ENCODE peak calls at places on chromosomes 7 and 10, in nine cellular contexts. One of them, this sample, is unnamed.

GRCh38 chr7:150450491-150450992 is at the start of gene GIMAP8:
- DNase-seq in HFFc6: no peak
- DNase-seq in HepG2: no peak
- DNase-seq in hepatocyte: no peak
- DNase-seq in lower lobe of right lung: peak
- DNase-seq in GM23338: peak
- DNase-seq in right atrium auricular region: peak
- DNase-seq in IMR-90: no peak
- DNase-seq in GM12865: peak
- DNase-seq in this sample: no peak

GRCh38 chr7:149773446-149774236 is at the start of gene ZNF467:
- DNase-seq in HFFc6: no peak
- DNase-seq in HepG2: no peak
- DNase-seq in hepatocyte: peak
- DNase-seq in lower lobe of right lung: peak
- DNase-seq in GM23338: peak
- DNase-seq in right atrium auricular region: peak
- DNase-seq in IMR-90: no peak
- DNase-seq in GM12865: no peak
- DNase-seq in this sample: peak

GRCh38 chr10:46226900-46227558 is 59.8 kb upstream of the ANTXRL start:
- DNase-seq in HFFc6: no peak
- DNase-seq in HepG2: no peak
- DNase-seq in hepatocyte: no peak
- DNase-seq in lower lobe of right lung: no peak
- DNase-seq in GM23338: no peak
- DNase-seq in right atrium auricular region: peak
- DNase-seq in IMR-90: no peak
- DNase-seq in GM12865: no peak
- DNase-seq in this sample: peak

GRCh38 chr10:3907514-3907913 is 122.5 kb upstream of the KLF6 start:
- DNase-seq in HFFc6: no peak
- DNase-seq in HepG2: no peak
- DNase-seq in hepatocyte: no peak
- DNase-seq in lower lobe of right lung: no peak
- DNase-seq in GM23338: no peak
- DNase-seq in right atrium auricular region: peak
- DNase-seq in IMR-90: peak
- DNase-seq in GM12865: no peak
- DNase-seq in this sample: no peak

GRCh38 chr10:48900296-48900695 is 39.3 kb downstream of the LRRC18 start:
- DNase-seq in HFFc6: no peak
- DNase-seq in HepG2: no peak
- DNase-seq in hepatocyte: no peak
- DNase-seq in lower lobe of right lung: no peak
- DNase-seq in GM23338: no peak
- DNase-seq in right atrium auricular region: no peak
- DNase-seq in IMR-90: no peak
- DNase-seq in GM12865: no peak
- DNase-seq in this sample: peak

GRCh38 chr10:117360994-117361667 is 14.1 kb downstream of the PDZD8 start:
- DNase-seq in HFFc6: no peak
- DNase-seq in HepG2: peak
- DNase-seq in hepatocyte: no peak
- DNase-seq in lower lobe of right lung: no peak
- DNase-seq in GM23338: no peak
- DNase-seq in right atrium auricular region: no peak
- DNase-seq in IMR-90: peak
- DNase-seq in GM12865: no peak
- DNase-seq in this sample: no peak

GRCh38 chr10:110323503-110323902 is 18.8 kb upstream of the SMNDC1 start:
- DNase-seq in HFFc6: peak
- DNase-seq in HepG2: no peak
- DNase-seq in hepatocyte: no peak
- DNase-seq in lower lobe of right lung: no peak
- DNase-seq in GM23338: no peak
- DNase-seq in right atrium auricular region: no peak
- DNase-seq in IMR-90: peak
- DNase-seq in GM12865: no peak
- DNase-seq in this sample: no peak

GRCh38 chr10:11489591-11489990 is 121.9 kb downstream of the USP6NL start:
- DNase-seq in HFFc6: no peak
- DNase-seq in HepG2: no peak
- DNase-seq in hepatocyte: no peak
- DNase-seq in lower lobe of right lung: no peak
- DNase-seq in GM23338: no peak
- DNase-seq in right atrium auricular region: no peak
- DNase-seq in IMR-90: no peak
- DNase-seq in GM12865: no peak
- DNase-seq in this sample: no peak

GRCh38 chr7:107879400-107880035 is 11.5 kb upstream of the DLD start:
- DNase-seq in HFFc6: peak
- DNase-seq in HepG2: peak
- DNase-seq in hepatocyte: peak
- DNase-seq in lower lobe of right lung: no peak
- DNase-seq in GM23338: peak
- DNase-seq in right atrium auricular region: no peak
- DNase-seq in IMR-90: peak
- DNase-seq in GM12865: peak
- DNase-seq in this sample: no peak

DNA sequence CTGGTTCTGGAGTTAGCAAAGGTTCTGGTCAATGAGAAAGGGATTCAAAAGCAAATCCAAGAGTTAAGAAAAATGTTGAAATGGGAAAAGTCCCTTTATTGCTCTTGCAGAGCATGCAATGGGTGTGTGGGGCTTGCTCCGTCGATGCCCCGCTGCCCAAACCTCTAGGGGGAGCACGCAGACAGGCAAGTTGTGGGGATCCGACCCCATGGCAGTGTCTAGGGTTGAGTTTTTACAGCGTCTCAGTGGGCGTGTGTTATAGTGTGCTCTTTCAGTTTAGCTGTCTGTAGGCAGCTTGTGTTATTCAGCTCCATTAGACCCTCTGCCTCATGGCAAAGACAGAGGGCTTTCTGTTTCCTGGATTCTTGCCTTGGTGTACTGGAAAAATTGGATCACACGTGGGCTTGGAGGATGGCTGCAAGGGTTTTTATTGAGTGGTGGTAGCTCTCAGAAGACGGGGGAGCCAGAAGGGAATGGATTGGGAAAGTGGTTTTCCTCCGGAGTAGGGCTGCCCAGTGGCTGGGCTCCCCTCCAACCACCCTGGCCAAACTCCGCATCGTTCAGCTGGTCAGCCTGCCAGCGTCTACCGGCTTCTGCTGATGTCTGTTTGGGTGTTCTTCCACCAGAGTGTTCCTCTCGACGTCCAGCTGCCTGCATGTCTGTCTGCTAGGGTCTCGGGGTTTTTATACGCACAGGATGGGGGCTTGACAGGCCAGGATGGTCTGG is 102.3 kb upstream of the PLXDC2 start:
- DNase-seq in HFFc6: no peak
- DNase-seq in HepG2: no peak
- DNase-seq in hepatocyte: no peak
- DNase-seq in lower lobe of right lung: no peak
- DNase-seq in GM23338: peak
- DNase-seq in right atrium auricular region: no peak
- DNase-seq in IMR-90: no peak
- DNase-seq in GM12865: no peak
- DNase-seq in this sample: no peak
- TF ChIP-seq CTCF in HFFc6: no peak
- TF ChIP-seq CTCF in HepG2: peak
- TF ChIP-seq CTCF in hepatocyte: no peak
- TF ChIP-seq CTCF in lower lobe of right lung: no peak
- TF ChIP-seq CTCF in GM23338: peak
- TF ChIP-seq CTCF in right atrium auricular region: no peak
- TF ChIP-seq CTCF in IMR-90: no peak
- TF ChIP-seq CTCF in GM12865: no peak
- TF ChIP-seq CTCF in this sample: no peak

GRCh38 chr7:78020874-78021249 is 222.3 kb downstream of the PHTF2 start:
- DNase-seq in HFFc6: no peak
- DNase-seq in HepG2: no peak
- DNase-seq in hepatocyte: no peak
- DNase-seq in lower lobe of right lung: no peak
- DNase-seq in GM23338: no peak
- DNase-seq in right atrium auricular region: no peak
- DNase-seq in IMR-90: no peak
- DNase-seq in GM12865: no peak
- DNase-seq in this sample: no peak
- TF ChIP-seq CTCF in HFFc6: peak
- TF ChIP-seq CTCF in HepG2: no peak
- TF ChIP-seq CTCF in hepatocyte: no peak
- TF ChIP-seq CTCF in lower lobe of right lung: no peak
- TF ChIP-seq CTCF in GM23338: no peak
- TF ChIP-seq CTCF in right atrium auricular region: no peak
- TF ChIP-seq CTCF in IMR-90: no peak
- TF ChIP-seq CTCF in GM12865: no peak
- TF ChIP-seq CTCF in this sample: peak

GRCh38 chr7:28297821-28298439 is 114.4 kb upstream of the CREB5 start:
- DNase-seq in HFFc6: no peak
- DNase-seq in HepG2: no peak
- DNase-seq in hepatocyte: no peak
- DNase-seq in lower lobe of right lung: no peak
- DNase-seq in GM23338: no peak
- DNase-seq in right atrium auricular region: no peak
- DNase-seq in IMR-90: no peak
- DNase-seq in GM12865: peak
- DNase-seq in this sample: no peak

GRCh38 chr7:28293529-28293835 is 112.9 kb upstream of the JAZF1 start:
- DNase-seq in HFFc6: no peak
- DNase-seq in HepG2: no peak
- DNase-seq in hepatocyte: no peak
- DNase-seq in lower lobe of right lung: no peak
- DNase-seq in GM23338: no peak
- DNase-seq in right atrium auricular region: no peak
- DNase-seq in IMR-90: no peak
- DNase-seq in GM12865: no peak
- DNase-seq in this sample: no peak

GRCh38 chr7:28298870-28299484 is 113.3 kb upstream of the CREB5 start:
- DNase-seq in HFFc6: peak
- DNase-seq in HepG2: peak
- DNase-seq in hepatocyte: peak
- DNase-seq in lower lobe of right lung: no peak
- DNase-seq in GM23338: peak
- DNase-seq in right atrium auricular region: no peak
- DNase-seq in IMR-90: peak
- DNase-seq in GM12865: no peak
- DNase-seq in this sample: no peak

GRCh38 chr7:28299556-28299955 is 112.8 kb upstream of the CREB5 start:
- DNase-seq in HFFc6: no peak
- DNase-seq in HepG2: no peak
- DNase-seq in hepatocyte: no peak
- DNase-seq in lower lobe of right lung: no peak
- DNase-seq in GM23338: no peak
- DNase-seq in right atrium auricular region: no peak
- DNase-seq in IMR-90: no peak
- DNase-seq in GM12865: no peak
- DNase-seq in this sample: no peak

DNA sequence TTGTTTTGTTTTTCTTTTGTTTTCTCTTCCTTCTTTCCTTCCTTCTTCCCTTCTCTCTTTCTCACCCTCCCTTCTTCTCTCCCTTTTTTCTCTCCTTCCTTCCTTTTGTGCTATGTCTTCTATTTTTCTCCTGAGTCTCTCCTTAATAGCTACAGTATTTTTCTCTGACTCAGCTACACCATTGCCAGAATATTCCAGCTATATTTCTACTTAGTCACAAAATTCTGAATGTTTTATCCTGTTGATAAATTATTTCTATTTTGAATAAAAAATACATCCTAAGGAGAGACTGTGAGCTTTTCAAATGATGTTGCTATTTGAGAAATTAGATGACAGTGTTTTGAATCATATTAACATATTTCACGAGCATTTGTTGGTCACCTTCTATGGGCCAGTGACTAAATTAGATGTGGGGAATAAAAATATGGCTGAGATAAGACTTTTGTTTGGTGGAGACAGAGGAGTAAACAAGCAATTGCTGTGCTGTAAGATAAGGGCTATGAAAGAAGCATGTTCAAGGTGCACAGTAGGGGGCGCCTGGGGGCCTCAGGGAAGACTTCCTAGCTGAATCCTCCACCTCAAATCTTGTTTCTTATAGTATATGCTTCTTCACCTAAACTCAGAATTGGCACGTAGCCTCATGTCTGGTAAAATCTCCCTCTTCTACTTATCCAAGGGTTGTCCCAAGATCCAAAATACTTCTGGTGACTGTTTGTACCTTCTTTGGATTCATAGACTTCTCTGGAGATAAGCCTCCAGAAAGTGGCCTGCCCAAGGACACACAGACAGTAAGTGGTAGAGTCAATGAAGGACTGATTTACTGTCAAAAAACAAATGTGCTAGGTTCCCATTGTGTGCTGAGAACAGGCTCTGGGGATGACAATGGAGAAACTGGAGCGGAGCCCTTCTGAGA is 115.5 kb upstream of the CREB5 start:
- DNase-seq in HFFc6: no peak
- DNase-seq in HepG2: no peak
- DNase-seq in hepatocyte: peak
- DNase-seq in lower lobe of right lung: no peak
- DNase-seq in GM23338: peak
- DNase-seq in right atrium auricular region: no peak
- DNase-seq in IMR-90: peak
- DNase-seq in GM12865: peak
- DNase-seq in this sample: no peak
- TF ChIP-seq CTCF in HFFc6: peak
- TF ChIP-seq CTCF in HepG2: peak
- TF ChIP-seq CTCF in hepatocyte: peak
- TF ChIP-seq CTCF in lower lobe of right lung: peak
- TF ChIP-seq CTCF in GM23338: peak
- TF ChIP-seq CTCF in right atrium auricular region: peak
- TF ChIP-seq CTCF in IMR-90: peak
- TF ChIP-seq CTCF in GM12865: peak
- TF ChIP-seq CTCF in this sample: peak

GRCh38 chr7:1268076-1268815 is 35.6 kb downstream of the UNCX start:
- DNase-seq in HFFc6: no peak
- DNase-seq in HepG2: no peak
- DNase-seq in hepatocyte: no peak
- DNase-seq in lower lobe of right lung: peak
- DNase-seq in GM23338: no peak
- DNase-seq in right atrium auricular region: no peak
- DNase-seq in IMR-90: no peak
- DNase-seq in GM12865: no peak
- DNase-seq in this sample: no peak

GRCh38 chr7:1271046-1271445 is 38.4 kb downstream of the UNCX start:
- DNase-seq in HFFc6: no peak
- DNase-seq in HepG2: no peak
- DNase-seq in hepatocyte: no peak
- DNase-seq in lower lobe of right lung: peak
- DNase-seq in GM23338: no peak
- DNase-seq in right atrium auricular region: no peak
- DNase-seq in IMR-90: no peak
- DNase-seq in GM12865: no peak
- DNase-seq in this sample: no peak

GRCh38 chr7:1270181-1270580 is 37.5 kb downstream of the UNCX start:
- DNase-seq in HFFc6: no peak
- DNase-seq in HepG2: no peak
- DNase-seq in hepatocyte: no peak
- DNase-seq in lower lobe of right lung: peak
- DNase-seq in GM23338: no peak
- DNase-seq in right atrium auricular region: no peak
- DNase-seq in IMR-90: no peak
- DNase-seq in GM12865: no peak
- DNase-seq in this sample: no peak

GRCh38 chr7:1268866-1269265 is 36.2 kb downstream of the UNCX start:
- DNase-seq in HFFc6: no peak
- DNase-seq in HepG2: no peak
- DNase-seq in hepatocyte: no peak
- DNase-seq in lower lobe of right lung: no peak
- DNase-seq in GM23338: no peak
- DNase-seq in right atrium auricular region: no peak
- DNase-seq in IMR-90: no peak
- DNase-seq in GM12865: no peak
- DNase-seq in this sample: no peak

GRCh38 chr7:1269336-1269890 is 36.7 kb downstream of the UNCX start:
- DNase-seq in HFFc6: no peak
- DNase-seq in HepG2: no peak
- DNase-seq in hepatocyte: no peak
- DNase-seq in lower lobe of right lung: peak
- DNase-seq in GM23338: no peak
- DNase-seq in right atrium auricular region: no peak
- DNase-seq in IMR-90: no peak
- DNase-seq in GM12865: no peak
- DNase-seq in this sample: no peak
- TF ChIP-seq CTCF in HFFc6: no peak
- TF ChIP-seq CTCF in HepG2: no peak
- TF ChIP-seq CTCF in hepatocyte: no peak
- TF ChIP-seq CTCF in lower lobe of right lung: no peak
- TF ChIP-seq CTCF in GM23338: no peak
- TF ChIP-seq CTCF in right atrium auricular region: no peak
- TF ChIP-seq CTCF in IMR-90: no peak
- TF ChIP-seq CTCF in GM12865: no peak
- TF ChIP-seq CTCF in this sample: no peak